ENCODE peak calls at places on chromosomes 12 and 14, in nine cellular contexts. A, G, C, N, W, F, D, B and E are unnamed samples.

GRCh38 chr12:68794653-68795253 is 13.2 kb upstream of the MDM2 start:
- DNase-seq in A (no peak), G (no peak), C (no peak), N (no peak), W (no peak), F (peak), D (no peak), B (no peak), E (no peak)

GRCh38 chr12:10716704-10717315 is 6.3 kb downstream of the YBX3 start:
- DNase-seq in A (no peak), G (peak), C (peak), N (peak), W (no peak), F (peak), D (peak), B (peak), E (peak)

GRCh38 chr14:106691601-106692291 is 1165.4 kb downstream of the TMEM121 start:
- DNase-seq in A (no peak), G (peak), C (peak), N (no peak), W (peak), F (no peak), D (peak), B (peak), E (peak)

GRCh38 chr12:132921685-132922084 is 34.3 kb upstream of the CHFR start:
- DNase-seq in A (no peak), G (no peak), C (no peak), N (no peak), W (no peak), F (no peak), D (no peak), B (no peak), E (no peak)

GRCh38 chr12:122004633-122005071 is 17.0 kb upstream of the BCL7A start:
- DNase-seq in A (no peak), G (peak), C (no peak), N (no peak), W (no peak), F (no peak), D (no peak), B (no peak), E (no peak)

GRCh38 chr12:113077859-113078256 is 21.3 kb downstream of the DTX1 start:
- DNase-seq in A (no peak), G (peak), C (no peak), N (no peak), W (no peak), F (no peak), D (no peak), B (no peak), E (no peak)

GRCh38 chr12:28708918-28709371 is 440.1 kb upstream of the FAR2 start:
- DNase-seq in A (no peak), G (no peak), C (no peak), N (no peak), W (no peak), F (peak), D (no peak), B (no peak), E (no peak)

GRCh38 chr12:112218150-112218549 is 92.8 kb downstream of the TRAFD1 start:
- DNase-seq in A (no peak), G (no peak), C (no peak), N (no peak), W (no peak), F (peak), D (no peak), B (no peak), E (no peak)

GRCh38 chr12:98544741-98545140 is 29.4 kb downstream of the TMPO start:
- DNase-seq in A (no peak), G (no peak), C (no peak), N (no peak), W (no peak), F (peak), D (no peak), B (no peak), E (no peak)

GRCh38 chr14:50272498-50272897 is 39.5 kb downstream of the L2HGDH start:
- DNase-seq in A (peak), G (no peak), C (no peak), N (no peak), W (no peak), F (no peak), D (no peak), B (no peak), E (no peak)

GRCh38 chr14:34781242-34781641 is 66.8 kb upstream of the CFL2 start:
- DNase-seq in A (peak), G (no peak), C (no peak), N (no peak), W (no peak), F (peak), D (peak), B (no peak), E (no peak)

GRCh38 chr14:37623552-37623951 is 28.1 kb downstream of the TTC6 start:
- DNase-seq in A (peak), G (no peak), C (no peak), N (no peak), W (no peak), F (peak), D (no peak), B (peak), E (no peak)

GRCh38 chr14:59190372-59190771 is 1.9 kb downstream of the DAAM1 start:
- DNase-seq in A (no peak), G (no peak), C (no peak), N (no peak), W (no peak), F (no peak), D (peak), B (peak), E (no peak)

GRCh38 chr12:94338395-94338794 is 121.3 kb downstream of the CEP83 start:
- DNase-seq in A (no peak), G (no peak), C (no peak), N (no peak), W (no peak), F (no peak), D (no peak), B (no peak), E (no peak)

GRCh38 chr12:112735296-112735695 is 56.3 kb upstream of the RPH3A start:
- DNase-seq in A (no peak), G (no peak), C (no peak), N (no peak), W (no peak), F (no peak), D (no peak), B (no peak), E (no peak)

GRCh38 chr12:117025481-117026151 is 73.6 kb downstream of the TESC start:
- DNase-seq in A (peak), G (peak), C (peak), N (no peak), W (peak), F (peak), D (peak), B (peak), E (peak)

GRCh38 chr12:102093319-102093718 is 26.6 kb downstream of the NUP37 start:
- DNase-seq in A (no peak), G (no peak), C (no peak), N (no peak), W (no peak), F (peak), D (no peak), B (no peak), E (no peak)

GRCh38 chr12:121570467-121571283 is 10.1 kb downstream of the KDM2B start:
- DNase-seq in A (no peak), G (no peak), C (no peak), N (no peak), W (no peak), F (no peak), D (no peak), B (no peak), E (no peak)

GRCh38 chr12:83003026-83003425 is 316.3 kb downstream of the TMTC2 start:
- DNase-seq in A (no peak), G (no peak), C (no peak), N (no peak), W (no peak), F (no peak), D (no peak), B (no peak), E (no peak)

GRCh38 chr14:36676236-36676635 is 14.6 kb downstream of the PAX9 start:
- DNase-seq in A (no peak), G (no peak), C (no peak), N (no peak), W (no peak), F (no peak), D (no peak), B (no peak), E (no peak)

GRCh38 chr12:98939350-98939749 is 294.3 kb downstream of the APAF1 start:
- DNase-seq in A (no peak), G (no peak), C (no peak), N (no peak), W (no peak), F (peak), D (peak), B (peak), E (no peak)

GRCh38 chr14:71529855-71530254 is 402.4 kb upstream of the RGS6 start:
- DNase-seq in A (no peak), G (peak), C (no peak), N (no peak), W (no peak), F (no peak), D (no peak), B (no peak), E (no peak)

GRCh38 chr12:124399622-124400021 is 104.7 kb downstream of the RFLNA start:
- DNase-seq in A (no peak), G (no peak), C (no peak), N (no peak), W (peak), F (no peak), D (peak), B (no peak), E (no peak)

GRCh38 chr14:61720302-61720677 is 25.0 kb downstream of the HIF1A start:
- DNase-seq in A (no peak), G (no peak), C (no peak), N (no peak), W (no peak), F (no peak), D (no peak), B (peak), E (no peak)

GRCh38 chr12:93601591-93601990 is 29.1 kb downstream of the SOCS2 start:
- DNase-seq in A (no peak), G (no peak), C (no peak), N (no peak), W (no peak), F (no peak), D (no peak), B (no peak), E (no peak)

GRCh38 chr14:87231336-87232026 is 761.5 kb downstream of the GALC start:
- DNase-seq in A (no peak), G (no peak), C (no peak), N (no peak), W (no peak), F (no peak), D (no peak), B (no peak), E (no peak)

GRCh38 chr12:93549174-93549573 is 23.3 kb upstream of the SOCS2 start:
- DNase-seq in A (no peak), G (no peak), C (no peak), N (peak), W (no peak), F (no peak), D (no peak), B (no peak), E (no peak)

GRCh38 chr12:64943686-64944085 is 119.2 kb downstream of the TBC1D30 start:
- DNase-seq in A (no peak), G (no peak), C (no peak), N (no peak), W (no peak), F (peak), D (peak), B (no peak), E (no peak)

GRCh38 chr12:82529096-82529495 is 157.6 kb upstream of the TMTC2 start:
- DNase-seq in A (no peak), G (no peak), C (no peak), N (no peak), W (no peak), F (no peak), D (no peak), B (no peak), E (no peak)

GRCh38 chr14:85934123-85934885 is 404.4 kb downstream of the FLRT2 start:
- DNase-seq in A (no peak), G (no peak), C (peak), N (no peak), W (peak), F (peak), D (peak), B (no peak), E (no peak)

GRCh38 chr12:125549836-125550235 is 484.6 kb downstream of the AACS start:
- DNase-seq in A (no peak), G (no peak), C (no peak), N (no peak), W (no peak), F (no peak), D (peak), B (no peak), E (no peak)

GRCh38 chr14:97854918-97855317 is 1057.7 kb downstream of the VRK1 start:
- DNase-seq in A (no peak), G (no peak), C (no peak), N (no peak), W (no peak), F (no peak), D (no peak), B (no peak), E (no peak)

DNA sequence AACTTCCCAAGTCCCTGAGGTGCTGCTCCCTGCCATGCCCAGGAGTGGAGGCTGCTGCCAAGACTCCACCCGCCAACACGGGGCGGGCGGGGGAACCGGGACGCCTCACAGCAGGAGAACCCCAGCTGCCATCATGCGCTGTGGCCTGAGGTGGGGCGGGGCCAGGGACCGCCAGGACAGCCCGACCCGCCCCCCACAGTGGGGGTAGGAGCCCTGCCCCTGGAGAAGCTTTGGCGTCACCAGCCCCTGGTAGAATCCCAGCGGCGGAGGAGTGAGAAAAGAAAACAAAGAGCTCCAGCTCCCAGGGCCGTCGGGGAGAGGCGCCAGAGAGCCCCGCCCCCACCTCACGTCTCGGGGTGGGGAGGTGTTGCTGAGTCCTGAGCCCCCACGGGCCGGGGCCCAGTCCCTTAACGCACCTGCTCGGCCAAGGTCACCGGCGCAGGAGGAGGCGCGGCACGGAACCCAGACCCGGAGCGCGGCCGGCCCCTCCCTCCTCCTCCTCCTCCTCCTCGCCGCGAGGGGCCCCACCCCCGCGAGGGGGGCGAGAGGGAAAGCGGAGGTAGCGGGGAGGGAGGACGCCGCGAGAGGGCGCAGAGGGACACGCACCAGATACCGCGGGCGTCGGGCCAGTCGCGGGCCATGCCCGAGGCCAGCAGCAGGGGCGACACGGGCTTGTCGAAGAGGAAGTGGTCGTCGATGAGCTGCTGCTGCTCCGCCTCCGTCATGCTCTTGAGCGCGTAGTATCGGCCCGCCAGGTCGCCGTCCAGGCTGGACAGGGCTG is 1.8 kb downstream of the CKB start:
- DNase-seq in A (no peak), G (peak), C (peak), N (no peak), W (peak), F (peak), D (peak), B (peak), E (peak)
- TF ChIP-seq CTCF in A (peak), G (peak), C (peak), N (peak), W (peak), F (peak), D (peak), B (peak), E (peak)

DNA sequence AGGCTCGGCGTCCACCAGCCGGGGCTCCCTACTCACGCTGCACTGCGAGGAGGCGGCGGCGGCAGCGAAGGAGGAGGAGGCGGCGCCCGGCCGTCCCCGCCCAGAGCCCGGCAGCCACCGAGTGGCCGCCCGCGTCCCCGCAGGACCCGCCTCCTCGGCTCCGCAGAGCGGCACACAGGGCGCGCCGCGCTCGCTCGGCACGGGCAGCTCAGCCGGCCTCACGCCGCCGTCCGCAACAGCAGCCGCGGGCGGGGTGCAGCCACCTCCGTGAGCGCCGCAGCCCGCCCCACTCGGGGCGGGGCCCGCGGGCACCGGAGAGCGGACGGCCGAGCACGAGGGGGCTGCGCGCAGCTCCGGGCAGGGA is at the start of gene ATP2B1:
- DNase-seq in A (no peak), G (peak), C (peak), N (no peak), W (peak), F (peak), D (peak), B (peak), E (peak)
- TF ChIP-seq CTCF in A (peak), G (no peak), C (no peak), N (no peak), W (no peak), F (peak), D (peak), B (no peak), E (no peak)

DNA sequence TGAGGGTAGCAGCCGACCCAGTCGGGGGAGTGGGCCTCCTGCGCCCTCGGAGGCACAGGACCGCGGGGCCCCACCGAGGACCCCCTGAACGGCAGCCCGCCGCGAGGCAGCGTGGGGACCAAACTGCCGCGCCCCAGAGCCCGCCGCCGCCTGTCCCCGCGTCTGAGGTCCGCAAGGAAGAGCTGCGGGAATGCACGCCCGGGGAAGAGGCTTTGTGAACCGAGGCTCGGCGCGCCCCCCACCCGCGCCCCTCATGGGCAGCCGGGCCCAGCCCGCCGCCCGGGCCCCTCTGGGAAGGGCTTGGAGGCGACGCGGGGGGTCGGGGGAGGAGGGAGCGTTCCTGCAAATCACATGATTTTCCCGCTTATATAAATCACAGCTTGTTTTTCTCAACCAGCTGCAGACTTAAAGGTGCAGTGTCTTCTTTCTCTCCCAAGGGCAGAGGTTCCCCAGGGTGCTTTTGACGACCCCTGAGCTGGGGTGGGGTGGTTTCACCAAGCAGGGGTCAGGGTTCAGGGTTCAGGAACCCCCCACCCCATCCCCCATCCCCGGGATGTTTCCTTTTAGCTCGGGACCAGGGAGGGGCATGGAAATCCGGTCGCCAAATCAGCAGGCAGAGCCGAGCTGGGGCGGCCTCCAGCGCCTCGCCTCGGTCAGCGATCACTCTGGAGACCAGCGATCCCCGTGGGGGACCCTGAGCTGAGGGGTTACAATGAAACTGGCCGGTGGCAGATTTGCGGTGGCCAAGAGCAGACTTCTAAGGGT is 44.7 kb upstream of the ATP23 start:
- DNase-seq in A (no peak), G (peak), C (peak), N (no peak), W (no peak), F (peak), D (no peak), B (peak), E (peak)
- TF ChIP-seq CTCF in A (peak), G (peak), C (no peak), N (peak), W (no peak), F (peak), D (no peak), B (peak), E (peak)

DNA sequence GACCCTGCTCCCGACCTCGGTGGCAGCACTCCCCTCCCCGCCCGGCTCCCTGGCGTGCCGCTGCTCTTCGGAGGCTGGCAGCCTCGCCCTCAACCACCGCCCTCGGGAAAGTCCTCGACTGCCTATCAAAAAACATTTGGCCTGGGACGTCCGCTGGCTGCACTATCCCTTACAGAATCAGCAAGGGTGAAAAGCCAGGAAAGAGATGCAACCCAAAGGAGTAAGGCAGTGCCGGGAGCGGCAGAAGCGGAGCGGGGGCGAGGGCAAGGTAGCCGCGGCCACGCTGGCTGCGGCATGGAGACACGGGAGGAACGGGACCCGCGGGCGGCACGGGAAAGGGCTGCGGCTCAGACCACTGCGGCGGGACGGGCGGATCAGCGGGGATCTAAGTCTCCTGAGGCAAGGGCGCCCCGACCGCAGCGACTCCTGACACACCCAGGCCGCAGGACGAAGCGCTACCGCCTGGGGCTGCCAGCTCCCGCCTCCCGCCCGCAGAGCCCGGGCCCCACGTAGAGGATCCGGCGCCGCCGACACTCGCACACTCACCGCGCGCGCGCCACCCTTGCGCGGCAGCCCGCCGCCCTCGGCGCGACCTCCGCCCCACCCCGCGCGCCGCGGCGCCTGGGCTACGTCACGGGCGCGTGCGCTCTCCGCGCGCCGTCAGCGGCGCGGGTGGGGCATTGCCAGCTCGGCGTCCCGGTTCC is at the start of the genes BBOF1 and ENTPD5:
- DNase-seq in A (peak), G (peak), C (peak), N (peak), W (peak), F (peak), D (peak), B (peak), E (peak)
- TF ChIP-seq CTCF in A (no peak), G (no peak), C (no peak), N (no peak), W (no peak), F (no peak), D (no peak), B (peak), E (no peak)